ENCODE peak calls at places on chromosomes 3 and 15, in four cellular contexts. M is endothelial cell of umbilical vein, V is cardiac muscle cell, Z is OCI-LY7. Y is an unnamed sample.

GRCh38 chr3:120567370-120568197 is 28.6 kb upstream of the NDUFB4 start:
- DNase-seq in V (peak), Z (peak), M (peak), Y (peak)

GRCh38 chr15:90287096-90287495 is 21.6 kb downstream of the NGRN start:
- DNase-seq in V (no peak), Z (no peak), M (no peak), Y (no peak)

GRCh38 chr3:18853269-18853668 is 295.0 kb upstream of the KCNH8 start:
- DNase-seq in M (no peak), V (no peak), Z (peak), Y (no peak)

GRCh38 chr15:39580630-39581500 is at the start of gene THBS1:
- DNase-seq in V (peak), M (peak), Z (no peak), Y (peak)

GRCh38 chr3:69855436-69856162 is 116.3 kb downstream of the MITF start:
- DNase-seq in M (peak), Z (no peak), V (peak), Y (peak)

GRCh38 chr3:9666704-9667445 is 17.6 kb downstream of the MTMR14 start:
- DNase-seq in Z (no peak), V (no peak), M (no peak), Y (no peak)

GRCh38 chr15:61398310-61398709 is 169.2 kb upstream of the RORA start:
- DNase-seq in Z (no peak), V (no peak), M (no peak), Y (no peak)

GRCh38 chr15:38622908-38623307 is 58.3 kb upstream of the RASGRP1 start:
- DNase-seq in V (no peak), M (no peak), Z (no peak), Y (no peak)

GRCh38 chr3:178562143-178562868 is 26.1 kb downstream of the KCNMB2 start:
- DNase-seq in Z (no peak), V (no peak), M (peak), Y (no peak)

GRCh38 chr15:84752700-84753099 is 4.3 kb downstream of the ZNF592 start:
- DNase-seq in M (no peak), Z (no peak), V (no peak), Y (no peak)

GRCh38 chr15:95812491-95812890 is 518.0 kb upstream of the NR2F2 start:
- DNase-seq in V (no peak), M (peak), Z (no peak), Y (no peak)

GRCh38 chr15:69652906-69653305 is 200.3 kb downstream of the RPLP1 start:
- DNase-seq in Z (no peak), M (no peak), V (no peak), Y (peak)

GRCh38 chr3:52773361-52774065 is 2.8 kb upstream of the NEK4 start:
- DNase-seq in V (no peak), M (no peak), Z (no peak), Y (no peak)

GRCh38 chr3:183350164-183350563 is 78.3 kb downstream of the MCF2L2 start:
- DNase-seq in Z (no peak), V (no peak), M (no peak), Y (no peak)

GRCh38 chr3:178492496-178492895 is 43.7 kb upstream of the KCNMB2 start:
- DNase-seq in M (no peak), V (no peak), Z (no peak), Y (peak)

GRCh38 chr3:12384451-12385233 is 95.8 kb downstream of the PPARG start:
- DNase-seq in M (no peak), Z (no peak), V (no peak), Y (no peak)

GRCh38 chr3:17901893-17902292 is 159.5 kb upstream of the TBC1D5 start:
- DNase-seq in Z (peak), M (no peak), V (no peak), Y (no peak)

GRCh38 chr3:8794247-8794646 is 24.8 kb upstream of the OXTR start:
- DNase-seq in M (no peak), V (no peak), Z (no peak), Y (no peak)

GRCh38 chr3:46908986-46909534 is 31.5 kb downstream of the PTH1R start:
- DNase-seq in Z (no peak), M (no peak), V (no peak), Y (no peak)

GRCh38 chr15:40500584-40501330 is 30.0 kb downstream of the CHST14 start:
- DNase-seq in Z (no peak), V (no peak), M (peak), Y (no peak)

DNA sequence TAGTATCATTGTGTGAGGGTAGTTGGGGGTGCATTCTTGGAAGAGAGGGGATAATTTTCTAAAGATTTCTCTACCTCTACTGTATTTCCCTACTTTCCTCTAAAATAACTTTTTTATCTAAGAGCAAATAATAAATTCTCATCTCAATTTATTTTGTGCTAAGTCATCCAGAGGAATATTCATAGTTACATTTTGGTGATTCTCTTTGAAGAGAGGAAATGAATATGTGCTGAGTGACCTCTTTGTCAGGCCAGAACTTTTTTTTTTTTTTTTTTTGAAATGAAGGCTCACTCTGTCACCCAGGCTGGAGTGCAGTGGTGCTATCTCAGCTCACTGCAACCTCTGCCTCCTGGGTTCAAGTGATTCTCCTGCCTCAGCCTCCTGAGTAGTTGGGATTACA is 15.1 kb upstream of the CCDC80 start:
- DNase-seq in Z (no peak), M (no peak), V (no peak), Y (no peak)
- TF ChIP-seq CTCF in Z (no peak), M (no peak), V (no peak), Y (no peak)

DNA sequence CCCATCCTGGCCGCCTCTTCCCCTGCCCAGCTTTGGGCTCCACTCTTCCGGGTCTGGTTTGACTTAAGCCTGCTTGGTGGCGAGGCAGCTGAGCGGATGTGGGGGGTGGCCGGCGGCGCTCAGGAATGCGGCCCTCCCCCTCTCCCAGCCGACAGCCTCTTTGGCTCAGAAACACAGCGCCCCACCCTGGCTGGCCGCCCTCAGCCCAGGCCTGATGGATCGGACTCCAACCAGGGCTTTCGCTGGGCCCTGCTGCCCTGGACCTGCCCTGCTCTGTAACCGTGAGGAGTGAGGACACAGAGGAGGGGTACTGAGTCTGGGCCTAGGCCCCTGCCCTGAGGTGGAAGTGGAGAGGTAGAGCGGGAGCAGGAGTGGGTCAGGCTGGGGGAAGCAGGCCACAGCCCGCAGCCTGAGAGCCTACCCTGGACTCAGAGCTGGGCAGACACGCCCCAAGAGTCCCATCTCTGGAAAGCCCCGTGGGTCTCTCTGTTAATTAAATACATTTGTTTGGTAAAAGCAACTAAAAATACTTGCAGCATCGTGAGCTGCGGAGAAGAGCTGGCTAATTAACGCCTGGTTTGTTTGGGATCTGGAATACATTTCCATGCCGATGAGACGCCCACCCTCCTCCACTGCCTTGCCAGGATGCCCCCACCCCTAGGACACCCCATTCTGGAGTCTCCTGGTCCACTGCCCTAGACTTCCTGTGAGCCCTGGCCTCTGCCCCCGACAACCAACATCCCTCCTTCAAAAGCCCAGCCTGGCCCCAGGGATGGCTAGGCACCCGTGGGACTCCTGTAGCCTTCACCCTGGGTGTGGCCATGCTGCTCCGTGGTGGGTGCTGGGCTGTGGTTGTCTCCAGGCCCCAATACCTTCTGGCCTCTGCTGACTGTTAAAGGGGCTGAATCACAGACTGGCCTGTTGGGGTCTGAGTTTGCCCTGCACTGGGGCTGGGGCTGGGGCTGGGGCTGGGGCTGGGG is 19.6 kb downstream of the PLXNA1 start:
- DNase-seq in M (peak), V (peak), Z (peak), Y (peak)
- TF ChIP-seq CTCF in M (peak), V (peak), Z (peak), Y (peak)

GRCh38 chr3:64361962-64362735 is 136.9 kb upstream of the PRICKLE2 start:
- DNase-seq in M (no peak), Z (no peak), V (no peak), Y (no peak)

GRCh38 chr3:64358176-64358575 is 132.9 kb upstream of the PRICKLE2 start:
- DNase-seq in M (no peak), Z (no peak), V (no peak), Y (no peak)

GRCh38 chr3:64358853-64359252 is 133.6 kb upstream of the PRICKLE2 start:
- DNase-seq in M (no peak), V (no peak), Z (no peak), Y (no peak)

GRCh38 chr3:64359735-64360134 is 134.5 kb upstream of the PRICKLE2 start:
- DNase-seq in V (no peak), Z (no peak), M (no peak), Y (no peak)

DNA sequence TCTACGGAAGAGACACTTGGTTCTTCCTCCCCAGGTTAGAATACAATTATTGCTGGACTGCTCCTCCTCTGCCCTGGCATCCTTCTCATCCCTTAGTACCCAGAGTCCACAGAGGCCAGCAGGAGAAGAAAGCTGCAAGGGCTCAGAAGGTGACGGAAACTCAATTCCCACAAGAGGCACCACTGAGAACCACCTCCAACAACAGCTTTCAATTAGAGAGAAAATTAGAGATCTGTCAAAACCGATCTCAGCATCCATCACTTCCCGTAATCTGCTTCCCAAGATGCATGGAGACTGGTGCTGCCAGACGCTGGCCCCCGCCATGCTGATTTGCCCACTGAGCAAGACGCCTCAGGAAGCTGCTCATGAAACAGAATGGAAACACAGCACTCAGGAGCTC is 135.0 kb upstream of the PRICKLE2 start:
- DNase-seq in V (no peak), M (no peak), Z (no peak), Y (no peak)
- TF ChIP-seq CTCF in V (no peak), M (no peak), Z (no peak), Y (no peak)

GRCh38 chr3:877001-877400 is 215.8 kb upstream of the CNTN6 start:
- DNase-seq in M (no peak), V (no peak), Z (no peak), Y (no peak)

GRCh38 chr3:880371-880770 is 212.5 kb upstream of the CNTN6 start:
- DNase-seq in V (no peak), Z (no peak), M (no peak), Y (no peak)

GRCh38 chr3:882526-882925 is 210.3 kb upstream of the CNTN6 start:
- DNase-seq in M (peak), Z (no peak), V (no peak), Y (no peak)
- TF ChIP-seq CTCF in M (no peak), Z (no peak), V (no peak), Y (no peak)

GRCh38 chr3:156311930-156312329 is 191.6 kb downstream of the KCNAB1 start:
- DNase-seq in V (no peak), Z (no peak), M (no peak), Y (no peak)

GRCh38 chr3:156321934-156322333 is 201.6 kb downstream of the KCNAB1 start:
- DNase-seq in V (no peak), Z (no peak), M (no peak), Y (no peak)

GRCh38 chr3:156317457-156317856 is 197.1 kb downstream of the KCNAB1 start:
- DNase-seq in V (no peak), Z (no peak), M (peak), Y (peak)
- TF ChIP-seq CTCF in V (no peak), Z (no peak), M (no peak), Y (no peak)

GRCh38 chr3:123298903-123299302 is 97.2 kb downstream of the SEC22A start:
- DNase-seq in V (no peak), Z (no peak), M (no peak), Y (peak)

GRCh38 chr3:123296261-123296660 is 94.5 kb downstream of the SEC22A start:
- DNase-seq in M (no peak), V (no peak), Z (no peak), Y (no peak)

GRCh38 chr3:123295901-123296250 is 94.1 kb downstream of the SEC22A start:
- DNase-seq in Z (no peak), V (no peak), M (no peak), Y (no peak)

GRCh38 chr3:123296836-123297626 is 95.3 kb downstream of the SEC22A start:
- DNase-seq in Z (no peak), M (no peak), V (no peak), Y (no peak)

DNA sequence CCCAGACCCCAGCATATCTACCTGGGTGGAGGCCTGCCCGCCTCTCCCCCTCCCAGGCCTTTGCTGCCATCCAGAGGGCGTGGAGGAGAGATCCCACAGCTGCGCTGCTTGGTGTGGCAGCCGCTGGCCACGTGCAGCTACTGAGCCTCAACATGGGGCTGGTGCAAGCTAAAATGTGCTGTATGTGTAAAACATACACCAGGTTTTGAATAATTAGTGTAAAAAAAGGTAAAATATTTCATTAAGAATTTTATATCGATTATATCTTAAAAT is 95.8 kb downstream of the SEC22A start:
- DNase-seq in M (no peak), V (no peak), Z (no peak), Y (peak)
- TF ChIP-seq CTCF in M (no peak), V (no peak), Z (peak), Y (peak)

GRCh38 chr3:179670311-179670710 is 17.5 kb downstream of the USP13 start:
- DNase-seq in V (no peak), Z (no peak), M (no peak), Y (no peak)

GRCh38 chr3:179666436-179667035 is 13.7 kb downstream of the USP13 start:
- DNase-seq in Z (no peak), V (peak), M (peak), Y (peak)

GRCh38 chr3:179671309-179671708 is 18.5 kb downstream of the USP13 start:
- DNase-seq in M (no peak), Z (no peak), V (no peak), Y (no peak)

GRCh38 chr3:179666030-179666429 is 13.2 kb downstream of the USP13 start:
- DNase-seq in Z (no peak), M (peak), V (no peak), Y (no peak)

DNA sequence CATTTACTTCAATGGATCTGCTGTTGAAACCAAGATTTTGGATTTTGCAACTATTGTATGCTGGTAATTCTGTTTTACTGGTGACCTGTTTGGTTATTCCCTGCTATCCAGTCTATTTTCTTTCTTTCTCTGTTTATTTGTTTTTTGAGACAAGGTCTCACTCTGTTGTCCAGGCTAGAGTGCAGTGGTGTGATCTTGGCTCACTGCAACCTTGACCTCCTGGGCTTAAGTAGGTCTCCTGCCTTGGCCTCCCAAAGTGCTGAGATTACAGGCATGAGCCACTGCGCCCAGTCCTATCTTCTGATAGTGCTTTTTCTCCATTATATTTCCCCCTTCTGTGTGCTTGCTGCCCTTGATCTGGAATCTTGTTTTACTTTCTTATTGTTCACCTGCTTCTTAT is 15.6 kb downstream of the USP13 start:
- DNase-seq in M (no peak), Z (no peak), V (no peak), Y (no peak)
- TF ChIP-seq CTCF in M (no peak), Z (no peak), V (no peak), Y (no peak)

DNA sequence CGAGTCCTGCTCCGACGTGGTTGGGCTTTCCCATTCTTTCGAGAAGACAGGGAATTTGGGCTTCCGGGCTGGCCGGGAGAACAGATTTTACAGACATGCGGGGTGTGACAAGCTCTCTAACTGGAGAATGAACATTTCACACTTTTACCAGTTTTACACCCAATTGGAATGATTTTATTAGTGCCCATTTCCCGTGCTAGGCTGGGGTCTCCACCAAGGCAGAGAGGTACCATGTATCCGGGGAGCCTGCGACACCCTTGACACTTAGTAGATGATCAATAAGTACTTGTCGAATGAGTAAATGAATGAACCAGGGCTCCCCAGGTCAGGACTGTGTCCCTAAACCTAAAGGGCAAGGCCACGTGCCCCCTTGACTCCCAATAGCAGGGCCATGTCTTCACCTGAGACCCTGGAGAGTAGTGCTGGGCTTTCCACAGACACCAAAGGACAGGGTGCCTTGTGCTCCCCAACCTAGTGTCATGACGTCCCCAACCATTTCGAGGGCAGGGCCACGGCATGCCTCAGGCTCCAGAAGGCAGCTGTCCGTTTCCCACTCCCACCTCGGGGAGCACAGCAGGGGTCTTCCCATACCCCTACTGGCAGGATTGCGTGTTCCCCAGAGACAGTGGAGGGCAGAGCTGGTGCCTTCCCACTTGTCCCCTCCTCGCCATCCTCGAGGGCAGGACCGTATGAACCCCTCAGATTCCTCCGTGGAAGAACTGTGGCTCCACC is 680 bp upstream of the MYD88 start:
- DNase-seq in M (peak), Z (peak), V (no peak), Y (peak)
- TF ChIP-seq CTCF in M (no peak), Z (peak), V (no peak), Y (no peak)

GRCh38 chr3:150408232-150409124 is at the start of gene TSC22D2:
- DNase-seq in Z (peak), M (peak), V (peak), Y (peak)
- TF ChIP-seq CTCF in Z (no peak), M (no peak), V (no peak), Y (peak)

Y was measured in A673.